ENCODE peak calls at places on chromosome 16, in eight cellular contexts. H, G, Y, U, Z, B, N and C are unnamed samples.

GRCh38 chr16:9092282-9092962 is 978 bp downstream of the HAPSTR1 start:
- DNase-seq in H (no peak), U (peak), Y (peak), N (peak), B (peak), Z (no peak), G (no peak), C (no peak)

GRCh38 chr16:73319747-73320146 is 271.8 kb upstream of the ZFHX3 start:
- DNase-seq in B (no peak), U (no peak), H (no peak), Z (no peak), N (peak), G (no peak), Y (no peak), C (no peak)

GRCh38 chr16:3577302-3577752 is at the start of gene NLRC3:
- DNase-seq in N (no peak), Z (no peak), U (peak), G (no peak), H (no peak), B (no peak), Y (peak), C (peak)

GRCh38 chr16:1338119-1338730 is 4.8 kb downstream of the BAIAP3 start:
- DNase-seq in B (peak), H (peak), G (no peak), U (no peak), Z (peak), N (peak), Y (peak), C (no peak)

GRCh38 chr16:76226011-76226410 is 51.2 kb upstream of the CNTNAP4 start:
- DNase-seq in G (no peak), Z (no peak), B (no peak), H (peak), U (no peak), N (no peak), Y (no peak), C (no peak)

GRCh38 chr16:4297480-4297879 is 18.4 kb upstream of the GLIS2 start:
- DNase-seq in U (no peak), Z (no peak), G (no peak), N (no peak), B (no peak), H (no peak), Y (no peak), C (no peak)

GRCh38 chr16:976389-976931 is 5.1 kb upstream of the SOX8 start:
- DNase-seq in U (no peak), Z (no peak), G (no peak), H (no peak), N (no peak), B (no peak), Y (no peak), C (no peak)

GRCh38 chr16:66903544-66904427 is 14.9 kb downstream of the CDH16 start:
- DNase-seq in Y (no peak), H (no peak), N (no peak), U (no peak), Z (no peak), B (no peak), G (no peak), C (no peak)

GRCh38 chr16:66925322-66925840 is at the start of gene RRAD:
- DNase-seq in U (no peak), Y (peak), N (no peak), B (peak), G (no peak), H (no peak), Z (peak), C (no peak)

GRCh38 chr16:10851512-10851911 is 25.5 kb upstream of the CIITA start:
- DNase-seq in U (no peak), H (no peak), Y (no peak), G (no peak), B (no peak), Z (no peak), N (no peak), C (no peak)

GRCh38 chr16:31064882-31065461 is 9.1 kb downstream of the ZNF668 start:
- DNase-seq in G (no peak), U (no peak), Z (no peak), B (peak), H (peak), Y (no peak), N (no peak), C (no peak)

GRCh38 chr16:17369441-17369951 is 101.3 kb downstream of the XYLT1 start:
- DNase-seq in H (no peak), U (peak), Y (peak), G (no peak), Z (no peak), B (no peak), N (no peak), C (peak)

GRCh38 chr16:29995330-29995910 is at the start of gene HIRIP3:
- DNase-seq in Y (peak), N (peak), B (peak), G (peak), Z (peak), H (peak), U (peak), C (no peak)

GRCh38 chr16:53817117-53817516 is 113.2 kb downstream of the FTO start:
- DNase-seq in B (peak), U (no peak), Z (no peak), G (no peak), Y (no peak), H (peak), N (no peak), C (no peak)

GRCh38 chr16:87311387-87311786 is 5.8 kb downstream of the C16orf95 start:
- DNase-seq in H (no peak), Z (no peak), B (no peak), Y (no peak), N (no peak), U (no peak), G (no peak), C (no peak)

GRCh38 chr16:9090101-9090959 is 1.1 kb upstream of the HAPSTR1 start:
- DNase-seq in Y (peak), U (peak), Z (peak), B (no peak), N (peak), G (peak), H (no peak), C (no peak)

GRCh38 chr16:78240459-78241222 is 141.2 kb downstream of the WWOX start:
- DNase-seq in G (no peak), N (no peak), Z (no peak), H (no peak), B (no peak), Y (no peak), U (no peak), C (no peak)

GRCh38 chr16:87446479-87446878 is 46.3 kb downstream of the ZCCHC14 start:
- DNase-seq in U (no peak), B (no peak), H (no peak), Z (no peak), N (no peak), Y (no peak), G (no peak), C (no peak)

GRCh38 chr16:65919977-65920376 is 446.5 kb upstream of the CDH5 start:
- DNase-seq in Y (no peak), Z (no peak), U (no peak), G (no peak), N (no peak), B (no peak), H (no peak), C (no peak)